ENCODE peak calls at places on chromosome 14, in four cellular contexts. G is GM12878, W is HepG2, U is K562. A is an unnamed sample.
A peak's percentile ranks its signal among the peaks of the same experiment; 100 is the strongest.

GRCh38 chr14:39488600-39488999 is 56.4 kb upstream of the FBXO33 start:
- DNase-seq in G (no peak), W (no peak), U (no peak), A (peak; percentile 76)

GRCh38 chr14:22887260-22887989 is 4.4 kb downstream of the REM2 start:
- DNase-seq in G (peak; percentile 80), W (no peak), U (peak; percentile 89), A (peak; percentile 61)

GRCh38 chr14:100554082-100554677 is 33.0 kb downstream of the BEGAIN start:
- DNase-seq in G (no peak), W (no peak), U (peak; percentile 68), A (no peak)

GRCh38 chr14:105528197-105528858 is 1.9 kb downstream of the TMEM121 start:
- DNase-seq in G (no peak), W (peak; percentile 38), U (peak; percentile 80), A (peak; percentile 75)

GRCh38 chr14:58898655-58899316 is 261.0 kb downstream of the DACT1 start:
- DNase-seq in G (no peak), W (no peak), U (no peak), A (no peak)

GRCh38 chr14:76589246-76589645 is 172.0 kb upstream of the VASH1 start:
- DNase-seq in G (no peak), W (no peak), U (peak; percentile 2), A (no peak)

GRCh38 chr14:72104011-72104613 is 171.9 kb downstream of the RGS6 start:
- DNase-seq in G (no peak), W (no peak), U (peak; percentile 31), A (peak; percentile 78)

GRCh38 chr14:30915596-30915995 is 41.2 kb downstream of the COCH start:
- DNase-seq in G (no peak), W (no peak), U (no peak), A (no peak)

GRCh38 chr14:61749867-61750266 is 12.4 kb upstream of the SNAPC1 start:
- DNase-seq in G (no peak), W (peak; percentile 45), U (peak; percentile 43), A (no peak)

GRCh38 chr14:92718659-92719058 is 29.8 kb downstream of the LGMN start:
- DNase-seq in G (no peak), W (no peak), U (no peak), A (no peak)

GRCh38 chr14:74083784-74084276 is 423 bp downstream of the ALDH6A1 start:
- DNase-seq in G (no peak), W (peak; percentile 32), U (no peak), A (peak; percentile 12)

GRCh38 chr14:32121948-32122347 is 44.8 kb downstream of the ARHGAP5 start:
- DNase-seq in G (no peak), W (no peak), U (no peak), A (no peak)

GRCh38 chr14:63992858-63993257 is 140.1 kb downstream of the SYNE2 start:
- DNase-seq in G (no peak), W (no peak), U (no peak), A (no peak)

GRCh38 chr14:102088012-102088792 is 1.4 kb upstream of the HSP90AA1 start:
- DNase-seq in G (peak; percentile 21), W (no peak), U (peak; percentile 64), A (peak; percentile 72)

GRCh38 chr14:71011479-71011878 is 104.2 kb downstream of the PCNX1 start:
- DNase-seq in G (no peak), W (no peak), U (no peak), A (no peak)

GRCh38 chr14:71856199-71856919 is 75.9 kb upstream of the RGS6 start:
- DNase-seq in G (peak; percentile 64), W (no peak), U (peak; percentile 4), A (no peak)

GRCh38 chr14:97180304-97181200 is 383.4 kb downstream of the VRK1 start:
- DNase-seq in G (no peak), W (peak; percentile 25), U (peak; percentile 38), A (no peak)

GRCh38 chr14:100858838-100859220 is 32.9 kb downstream of the MEG3 start:
- DNase-seq in G (no peak), W (no peak), U (no peak), A (no peak)

GRCh38 chr14:90453401-90453951 is 56.6 kb downstream of the CALM1 start:
- DNase-seq in G (no peak), W (no peak), U (peak; percentile 31), A (no peak)

GRCh38 chr14:69980457-69981414 is 101.5 kb downstream of the SMOC1 start:
- DNase-seq in G (no peak), W (no peak), U (no peak), A (no peak)

GRCh38 chr14:87084908-87085307 is 908.1 kb downstream of the GALC start:
- DNase-seq in G (no peak), W (no peak), U (no peak), A (no peak)

GRCh38 chr14:74875204-74875603 is 741 bp downstream of the PROX2 start:
- DNase-seq in G (no peak), W (no peak), U (no peak), A (no peak)

GRCh38 chr14:76456200-76456599 is 80.3 kb downstream of the ESRRB start:
- DNase-seq in G (peak; percentile 7), W (peak; percentile 18), U (peak; percentile 52), A (peak; percentile 65)

GRCh38 chr14:68828728-68829127 is 35.9 kb upstream of the ZFP36L1 start:
- DNase-seq in G (no peak), W (no peak), U (no peak), A (no peak)
- TF ChIP-seq CBFB in G (no peak), W (no peak), U (no peak), A (no peak)

DNA sequence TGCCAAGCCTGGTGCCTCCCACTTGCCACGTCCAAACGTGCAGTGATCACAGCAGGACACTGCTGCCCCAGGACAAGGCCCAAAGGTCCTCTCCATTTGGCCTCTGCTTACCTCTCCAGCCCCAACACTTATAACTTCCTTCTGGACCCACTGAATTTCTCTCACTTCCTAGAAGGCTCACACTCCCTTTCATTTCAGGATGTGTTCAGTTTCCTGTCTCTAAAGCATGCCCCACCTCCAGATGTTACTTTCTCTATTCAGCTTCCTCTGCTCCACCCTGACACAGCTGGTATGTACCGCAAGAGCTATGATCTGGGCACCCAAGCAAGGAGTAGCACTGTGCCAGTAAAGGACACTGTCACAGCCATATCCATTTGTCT is 33.0 kb downstream of the CDKL1 start:
- DNase-seq in G (peak; percentile 81), W (no peak), U (no peak), A (no peak)
- TF ChIP-seq CBFB in G (no peak), W (no peak), U (no peak), A (no peak)

GRCh38 chr14:95045255-95045701 is 112.1 kb downstream of the DICER1 start:
- DNase-seq in G (no peak), W (no peak), U (no peak), A (no peak)
- TF ChIP-seq CBFB in G (no peak), W (no peak), U (no peak), A (no peak)

DNA sequence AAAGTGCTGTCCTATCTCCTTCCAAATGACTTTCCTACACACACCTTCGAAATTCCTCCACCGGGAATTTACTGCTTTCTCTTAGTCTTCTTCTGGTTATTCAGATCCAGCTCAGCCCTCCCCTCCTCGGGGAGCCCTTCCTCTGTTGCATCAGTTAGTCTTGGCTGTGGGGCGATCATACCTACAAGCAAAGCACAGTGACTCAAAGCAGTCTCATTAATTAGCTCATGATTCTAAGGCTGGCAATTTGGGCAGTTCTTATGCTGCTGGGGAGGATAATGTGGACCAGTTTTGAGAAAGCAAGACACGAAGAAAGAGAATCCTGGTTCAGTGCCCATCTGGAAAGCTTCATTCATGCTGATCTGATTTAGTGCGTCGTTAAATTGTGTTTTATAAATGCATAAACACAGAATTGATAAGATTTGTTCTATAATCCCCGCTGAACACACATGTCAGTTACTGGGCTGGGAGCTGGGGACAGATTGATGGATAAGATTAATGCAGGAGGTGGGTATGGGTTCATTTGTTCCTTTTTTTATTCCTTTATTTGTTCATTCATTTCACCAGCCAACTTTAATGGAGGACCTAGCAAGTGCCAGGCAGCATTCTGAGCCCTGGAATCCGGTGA is 9.3 kb upstream of the CLMN start:
- DNase-seq in G (no peak), W (no peak), U (no peak), A (no peak)
- TF ChIP-seq CBFB in G (no peak), W (no peak), U (no peak), A (no peak)

GRCh38 chr14:25836647-25837046 is 761.2 kb downstream of the NOVA1 start:
- DNase-seq in G (no peak), W (no peak), U (no peak), A (no peak)

GRCh38 chr14:25828562-25828961 is 769.3 kb downstream of the NOVA1 start:
- DNase-seq in G (no peak), W (no peak), U (no peak), A (no peak)

GRCh38 chr14:25837431-25837950 is 760.3 kb downstream of the NOVA1 start:
- DNase-seq in G (no peak), W (no peak), U (no peak), A (no peak)

GRCh38 chr14:25833341-25834121 is 764.3 kb downstream of the NOVA1 start:
- DNase-seq in G (no peak), W (peak; percentile 46), U (peak; percentile 4), A (peak; percentile 57)
- TF ChIP-seq CBFB in G (no peak), W (no peak), U (no peak), A (no peak)

GRCh38 chr14:88516742-88517418 is 37.9 kb downstream of the PTPN21 start:
- DNase-seq in G (no peak), W (peak; percentile 52), U (no peak), A (no peak)

GRCh38 chr14:88521818-88522217 is 33.0 kb downstream of the PTPN21 start:
- DNase-seq in G (no peak), W (no peak), U (no peak), A (no peak)

GRCh38 chr14:88522393-88522792 is 32.4 kb downstream of the PTPN21 start:
- DNase-seq in G (no peak), W (no peak), U (no peak), A (no peak)

GRCh38 chr14:88518592-88519512 is 36.0 kb downstream of the PTPN21 start:
- DNase-seq in G (no peak), W (no peak), U (no peak), A (no peak)

GRCh38 chr14:88519907-88520306 is 34.9 kb downstream of the PTPN21 start:
- DNase-seq in G (no peak), W (no peak), U (no peak), A (no peak)
- TF ChIP-seq CBFB in G (no peak), W (no peak), U (no peak), A (no peak)

DNA sequence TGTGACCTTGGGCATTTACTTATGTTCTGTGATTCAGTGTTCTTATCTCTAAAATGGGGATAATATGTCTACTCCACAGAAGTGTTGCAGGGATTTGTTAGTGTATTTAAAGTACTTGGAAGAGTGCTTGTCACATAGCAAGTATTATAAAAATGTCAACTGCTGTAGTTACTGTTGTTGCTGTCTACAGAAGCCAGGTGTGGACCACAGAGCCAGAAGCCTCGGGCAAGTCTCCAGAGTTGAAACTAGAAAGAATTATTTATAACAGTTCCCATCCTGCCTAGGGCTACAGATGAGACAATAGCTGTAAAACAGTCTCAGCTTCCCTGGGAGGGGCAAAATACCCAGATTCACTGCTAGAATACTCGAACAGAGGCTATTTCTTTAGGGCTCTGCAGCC is 55.4 kb upstream of the FUT8 start:
- DNase-seq in G (no peak), W (no peak), U (no peak), A (no peak)
- TF ChIP-seq CBFB in G (no peak), W (no peak), U (no peak), A (no peak)

A was measured in WTC11.